ENCODE peak calls at places on chromosomes 7 and 10, in nine cellular contexts. O, G, P, B, D, K, M, L and I are unnamed samples.

GRCh38 chr10:73506074-73506473 is 10.2 kb upstream of the PPP3CB start:
- DNase-seq in O (no peak), G (no peak), P (no peak), B (no peak), D (no peak), K (no peak), M (no peak), L (no peak), I (no peak)

GRCh38 chr10:102237711-102238252 is 3.5 kb downstream of the PITX3 start:
- DNase-seq in O (no peak), G (no peak), P (no peak), B (no peak), D (no peak), K (no peak), M (no peak), L (no peak), I (no peak)

GRCh38 chr10:12980080-12980656 is 21.3 kb downstream of the CCDC3 start:
- DNase-seq in O (no peak), G (no peak), P (no peak), B (no peak), D (no peak), K (no peak), M (no peak), L (peak), I (no peak)

GRCh38 chr7:118762451-118762850 is 537.9 kb downstream of the ANKRD7 start:
- DNase-seq in O (no peak), G (no peak), P (no peak), B (no peak), D (no peak), K (no peak), M (no peak), L (no peak), I (no peak)

GRCh38 chr7:22127835-22128527 is 182.3 kb upstream of the CDCA7L start:
- DNase-seq in O (no peak), G (no peak), P (no peak), B (no peak), D (no peak), K (no peak), M (no peak), L (no peak), I (no peak)

GRCh38 chr10:46237815-46238510 is 48.8 kb upstream of the ANTXRL start:
- DNase-seq in O (no peak), G (peak), P (no peak), B (no peak), D (no peak), K (no peak), M (no peak), L (no peak), I (no peak)

GRCh38 chr10:72126184-72126871 is 38.0 kb upstream of the SPOCK2 start:
- DNase-seq in O (no peak), G (no peak), P (no peak), B (peak), D (no peak), K (no peak), M (no peak), L (peak), I (no peak)

GRCh38 chr7:44184221-44184873 is 4.9 kb downstream of the GCK start:
- DNase-seq in O (no peak), G (peak), P (no peak), B (peak), D (no peak), K (no peak), M (no peak), L (peak), I (no peak)

GRCh38 chr7:122887198-122887597 is 938 bp upstream of the CADPS2 start:
- DNase-seq in O (peak), G (peak), P (peak), B (peak), D (peak), K (peak), M (no peak), L (peak), I (peak)

GRCh38 chr7:80630611-80631010 is 7.8 kb upstream of the CD36 start:
- DNase-seq in O (no peak), G (no peak), P (no peak), B (peak), D (no peak), K (no peak), M (no peak), L (peak), I (no peak)

GRCh38 chr7:3987426-3987927 is 686.4 kb downstream of the SDK1 start:
- DNase-seq in O (no peak), G (no peak), P (no peak), B (no peak), D (no peak), K (no peak), M (no peak), L (no peak), I (no peak)

GRCh38 chr7:136050462-136050847 is 73.3 kb upstream of the MTPN start:
- DNase-seq in O (no peak), G (no peak), P (no peak), B (no peak), D (no peak), K (no peak), M (no peak), L (no peak), I (no peak)
- TF ChIP-seq CTCF in O (no peak), G (no peak), P (no peak), B (no peak), D (no peak), K (no peak), M (no peak), L (no peak), I (no peak)

DNA sequence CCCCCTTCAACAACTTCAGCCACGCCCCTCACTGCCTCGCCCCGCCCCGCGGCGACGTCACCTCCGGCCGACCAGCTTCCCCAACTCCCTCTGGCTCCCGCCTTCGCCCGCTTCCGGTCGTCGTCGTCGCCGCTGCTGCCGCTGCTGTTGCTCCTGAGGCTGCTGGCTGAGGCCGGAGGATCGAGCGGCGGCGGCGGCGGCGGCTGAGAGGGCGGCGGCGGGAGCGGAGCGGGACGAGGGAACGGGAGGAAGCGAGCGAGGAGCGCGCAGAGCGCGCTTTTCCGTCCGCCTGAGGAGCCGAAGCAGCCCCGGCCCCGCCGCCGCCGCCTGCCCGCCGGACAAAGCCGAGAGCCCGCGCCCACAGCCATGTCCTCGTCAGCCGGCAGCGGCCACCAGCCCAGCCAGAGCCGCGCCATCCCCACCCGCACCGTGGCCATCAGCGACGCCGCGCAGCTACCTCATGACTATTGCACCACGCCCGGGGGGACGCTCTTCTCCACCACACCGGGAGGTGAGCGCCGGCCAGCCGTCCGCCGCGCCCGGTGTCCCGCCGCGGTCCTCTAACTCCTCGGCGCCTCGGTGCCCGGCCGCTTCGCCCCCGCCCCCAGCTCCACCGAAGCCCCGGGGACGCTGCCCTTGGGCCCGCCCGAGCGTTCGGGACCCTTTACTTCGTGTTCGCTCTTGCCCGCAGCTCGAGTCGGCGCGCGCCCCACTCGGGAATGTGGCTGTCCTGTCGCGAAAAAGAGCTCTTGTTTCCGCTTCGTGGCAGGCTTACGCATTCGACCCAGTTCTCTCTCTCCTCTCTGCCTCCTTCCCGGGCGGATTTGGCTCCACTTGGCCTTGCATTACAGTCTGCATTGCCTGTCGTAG is at the start of gene EIF4EBP2:
- DNase-seq in O (peak), G (peak), P (peak), B (peak), D (peak), K (peak), M (peak), L (peak), I (peak)
- TF ChIP-seq CTCF in O (no peak), G (no peak), P (no peak), B (no peak), D (no peak), K (no peak), M (no peak), L (no peak), I (no peak)

GRCh38 chr7:37208528-37208927 is 240.1 kb downstream of the ELMO1 start:
- DNase-seq in O (peak), G (peak), P (peak), B (peak), D (peak), K (peak), M (peak), L (peak), I (peak)
- TF ChIP-seq CTCF in O (no peak), G (no peak), P (no peak), B (peak), D (peak), K (peak), M (peak), L (peak), I (peak)

DNA sequence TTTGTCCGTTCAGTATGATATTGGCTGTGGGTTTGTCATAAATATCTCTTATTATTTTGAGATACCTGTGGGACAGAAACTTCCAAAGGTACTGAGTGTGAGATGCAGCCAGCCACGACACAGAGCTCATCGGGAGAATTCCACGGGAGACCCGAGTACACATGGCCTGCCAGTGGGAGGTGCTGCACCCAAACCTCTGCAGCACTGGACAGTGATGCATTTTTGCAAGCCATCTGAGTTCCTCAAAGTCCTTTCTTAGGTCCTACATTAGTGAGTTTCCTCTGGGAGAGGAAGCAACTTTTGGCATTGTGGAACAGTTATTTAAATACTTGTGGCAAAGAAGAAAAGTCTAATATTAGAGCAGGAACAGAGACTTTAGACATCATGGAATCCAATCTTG is 77.5 kb downstream of the ARID5B start:
- DNase-seq in O (no peak), G (no peak), P (no peak), B (no peak), D (no peak), K (no peak), M (no peak), L (no peak), I (no peak)
- TF ChIP-seq CTCF in O (no peak), G (no peak), P (no peak), B (no peak), D (no peak), K (no peak), M (no peak), L (peak), I (peak)

GRCh38 chr7:152025077-152025936 is at the start of gene GALNT11:
- DNase-seq in O (peak), G (peak), P (peak), B (peak), D (peak), K (peak), M (peak), L (peak), I (peak)
- TF ChIP-seq CTCF in O (peak), G (peak), P (no peak), B (peak), D (no peak), K (peak), M (peak), L (peak), I (peak)

DNA sequence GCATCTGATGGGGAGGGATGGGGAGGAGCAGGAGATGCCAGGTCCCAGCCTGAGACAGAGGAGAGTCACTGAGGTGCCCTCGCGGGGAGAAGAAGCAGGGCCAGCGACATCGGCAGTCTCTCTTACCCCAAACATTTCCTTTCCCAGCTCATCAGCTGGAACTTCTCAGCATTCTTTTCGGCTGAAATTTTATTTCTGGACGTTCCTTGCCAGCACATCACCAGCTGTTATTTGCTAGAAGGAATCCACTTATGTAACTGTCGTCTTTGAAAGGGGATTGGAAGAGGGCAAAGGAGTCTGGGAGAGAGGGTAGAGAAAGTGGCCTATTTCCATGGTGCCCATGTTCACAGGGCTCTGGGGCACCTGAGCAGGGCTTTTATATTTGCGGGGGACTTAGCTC is 101.0 kb upstream of the SHH start:
- DNase-seq in O (no peak), G (no peak), P (no peak), B (no peak), D (no peak), K (no peak), M (no peak), L (no peak), I (no peak)
- TF ChIP-seq CTCF in O (no peak), G (no peak), P (no peak), B (no peak), D (no peak), K (no peak), M (no peak), L (no peak), I (no peak)